ENCODE peak calls at places on chromosomes 12 and 14, in eight cellular contexts. M, J, T, I, L, V, H and P are unnamed samples. For H3K4me1 and H3K27me3, the result is how much of the 10 kb centered on the place peaks cover.

GRCh38 chr12:89067436-89067835 is 284.9 kb downstream of the DUSP6 start:
- DNase-seq in M (no peak), J (no peak), T (no peak), I (no peak), L (no peak), V (no peak), H (no peak), P (no peak)

GRCh38 chr14:58131386-58131785 is 20.6 kb downstream of the ARMH4 start:
- DNase-seq in M (no peak), J (no peak), T (no peak), I (no peak), L (no peak), V (no peak), H (no peak), P (no peak)

GRCh38 chr12:96083020-96083489 is 47.7 kb upstream of the LTA4H start:
- DNase-seq in M (no peak), J (no peak), T (no peak), I (no peak), L (no peak), V (no peak), H (no peak), P (no peak)

GRCh38 chr12:96501139-96501741 is 11.9 kb downstream of the CFAP54 start:
- DNase-seq in M (no peak), J (no peak), T (no peak), I (no peak), L (no peak), V (peak), H (no peak), P (no peak)

GRCh38 chr14:51490205-51490604 is 161.5 kb upstream of the FRMD6 start:
- DNase-seq in M (no peak), J (no peak), T (no peak), I (no peak), L (no peak), V (no peak), H (no peak), P (no peak)

GRCh38 chr12:101604132-101604531 is 9.4 kb downstream of the MYBPC1 start:
- DNase-seq in M (no peak), J (no peak), T (no peak), I (no peak), L (no peak), V (no peak), H (no peak), P (no peak)

GRCh38 chr14:37232907-37233481 is 35.3 kb downstream of the MIPOL1 start:
- DNase-seq in M (no peak), J (no peak), T (no peak), I (no peak), L (peak), V (no peak), H (no peak), P (no peak)

GRCh38 chr14:22997676-22998323 is 12.1 kb downstream of the C14orf93 start:
- DNase-seq in M (no peak), J (no peak), T (no peak), I (no peak), L (no peak), V (no peak), H (no peak), P (no peak)

GRCh38 chr12:31015215-31015614 is 58.4 kb upstream of the DDX11 start:
- DNase-seq in M (no peak), J (peak), T (no peak), I (peak), L (no peak), V (no peak), H (no peak), P (no peak)

GRCh38 chr14:103861413-103862392 is 14.3 kb upstream of the PPP1R13B start:
- DNase-seq in M (no peak), J (no peak), T (no peak), I (no peak), L (peak), V (peak), H (peak), P (no peak)

GRCh38 chr12:58803893-58804292 is 116.4 kb downstream of the LRIG3 start:
- DNase-seq in M (no peak), J (no peak), T (no peak), I (no peak), L (no peak), V (no peak), H (no peak), P (no peak)

GRCh38 chr14:51724650-51725049 is 72.9 kb downstream of the FRMD6 start:
- DNase-seq in M (no peak), J (no peak), T (no peak), I (no peak), L (no peak), V (no peak), H (no peak), P (no peak)

GRCh38 chr14:64234877-64235651 is 59.1 kb downstream of the ESR2 start:
- DNase-seq in M (peak), J (no peak), T (no peak), I (no peak), L (no peak), V (no peak), H (no peak), P (peak)

GRCh38 chr12:49334681-49335080 is 2.3 kb downstream of the C1QL4 start:
- DNase-seq in M (no peak), J (peak), T (no peak), I (peak), L (no peak), V (no peak), H (no peak), P (no peak)

GRCh38 chr12:92369643-92370042 is 224.0 kb upstream of the BTG1 start:
- DNase-seq in M (no peak), J (no peak), T (no peak), I (no peak), L (no peak), V (no peak), H (no peak), P (no peak)

GRCh38 chr12:90079811-90080210 is 371.2 kb upstream of the ATP2B1 start:
- DNase-seq in M (no peak), J (no peak), T (no peak), I (no peak), L (no peak), V (no peak), H (no peak), P (no peak)

GRCh38 chr14:81464253-81465001 is 64.3 kb upstream of the STON2 start:
- DNase-seq in M (no peak), J (no peak), T (no peak), I (no peak), L (peak), V (peak), H (no peak), P (peak)

GRCh38 chr14:54567224-54567633 is 301 bp downstream of the SAMD4A start:
- DNase-seq in M (peak), J (no peak), T (no peak), I (no peak), L (peak), V (peak), H (no peak), P (peak)

GRCh38 chr12:67705394-67706370 is 57.1 kb downstream of the DYRK2 start:
- DNase-seq in M (no peak), J (no peak), T (no peak), I (no peak), L (no peak), V (no peak), H (no peak), P (no peak)

GRCh38 chr14:63647696-63648410 is 6.2 kb upstream of the WDR89 start:
- DNase-seq in M (no peak), J (no peak), T (no peak), I (no peak), L (no peak), V (no peak), H (no peak), P (no peak)

GRCh38 chr14:69052181-69052601 is 73.1 kb upstream of the ACTN1 start:
- DNase-seq in M (peak), J (no peak), T (no peak), I (no peak), L (no peak), V (no peak), H (no peak), P (no peak)

GRCh38 chr12:113007166-113007565 is 28.8 kb downstream of the OAS2 start:
- DNase-seq in M (no peak), J (no peak), T (no peak), I (no peak), L (no peak), V (no peak), H (no peak), P (no peak)

GRCh38 chr12:109115404-109115757 is 1.0 kb upstream of the ACACB start:
- DNase-seq in M (no peak), J (no peak), T (no peak), I (no peak), L (no peak), V (no peak), H (no peak), P (no peak)

GRCh38 chr12:108175310-108175709 is 46.2 kb downstream of the WSCD2 start:
- DNase-seq in M (no peak), J (no peak), T (no peak), I (no peak), L (no peak), V (no peak), H (no peak), P (no peak)

GRCh38 chr14:98984719-98985041 is 287.3 kb downstream of the BCL11B start:
- DNase-seq in M (no peak), J (no peak), T (no peak), I (no peak), L (no peak), V (peak), H (peak), P (no peak)

GRCh38 chr14:69873877-69874780 is 5.1 kb upstream of the SMOC1 start:
- DNase-seq in M (no peak), J (no peak), T (no peak), I (no peak), L (no peak), V (no peak), H (no peak), P (no peak)

GRCh38 chr12:22728989-22729388 is 104.0 kb downstream of the ETNK1 start:
- DNase-seq in M (no peak), J (no peak), T (no peak), I (no peak), L (no peak), V (no peak), H (no peak), P (no peak)

GRCh38 chr12:22518067-22518719 is 26.1 kb downstream of the C2CD5 start:
- DNase-seq in M (no peak), J (no peak), T (no peak), I (no peak), L (no peak), V (peak), H (no peak), P (peak)

GRCh38 chr14:102774391-102775153 is 2.7 kb upstream of the TRAF3 start:
- DNase-seq in M (peak), J (no peak), T (no peak), I (no peak), L (peak), V (peak), H (peak), P (peak)

GRCh38 chr14:99188721-99189120 is 83.3 kb downstream of the BCL11B start:
- DNase-seq in M (no peak), J (no peak), T (no peak), I (no peak), L (peak), V (no peak), H (no peak), P (no peak)

GRCh38 chr12:26746315-26746714 is 86.7 kb downstream of the ITPR2 start:
- DNase-seq in M (no peak), J (no peak), T (no peak), I (no peak), L (no peak), V (no peak), H (no peak), P (no peak)
- H3K4me1 ChIP-seq in M (under half), J (half or more), T (under half), I (under half), L (under half), V (under half), H (under half), P (under half)

GRCh38 chr12:54026640-54027441 is 1.4 kb upstream of the HOXC6 start:
- DNase-seq in M (peak), J (no peak), T (no peak), I (no peak), L (no peak), V (no peak), H (no peak), P (no peak)

GRCh38 chr12:54028324-54029201 is at the start of gene HOXC6:
- DNase-seq in M (peak), J (no peak), T (no peak), I (no peak), L (no peak), V (no peak), H (no peak), P (peak)

GRCh38 chr12:54029529-54030441 is 1.5 kb downstream of the HOXC6 start:
- DNase-seq in M (peak), J (no peak), T (no peak), I (no peak), L (no peak), V (no peak), H (peak), P (no peak)

GRCh38 chr12:54025507-54026393 is 2.5 kb upstream of the HOXC6 start:
- DNase-seq in M (peak), J (no peak), T (no peak), I (no peak), L (no peak), V (no peak), H (no peak), P (no peak)

GRCh38 chr12:54027442-54027786 is 826 bp upstream of the HOXC6 start:
- DNase-seq in M (no peak), J (no peak), T (no peak), I (no peak), L (no peak), V (no peak), H (no peak), P (no peak)
- H3K27me3 ChIP-seq in M (under half), J (half or more), T (under half), I (half or more), L (half or more), V (half or more), H (under half), P (under half)

DNA sequence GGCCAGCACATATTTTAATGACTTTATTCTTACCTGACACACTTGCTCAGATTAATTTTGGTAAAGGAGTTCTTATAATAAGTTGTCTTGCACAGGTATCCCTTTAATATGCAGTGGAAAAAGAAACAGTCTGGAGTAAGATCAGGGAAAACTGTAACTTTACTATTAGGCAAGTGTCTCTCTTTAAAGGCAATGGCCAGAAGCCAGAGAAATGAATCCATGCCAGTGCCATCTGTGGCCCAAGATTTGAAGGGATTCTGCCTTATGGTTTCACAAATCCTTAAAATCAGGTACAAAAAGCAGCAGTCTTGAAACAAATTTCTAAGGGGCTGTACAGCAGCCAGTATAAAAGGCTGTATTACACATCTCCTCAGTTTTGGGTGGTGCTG is 22.4 kb downstream of the NFYB start:
- DNase-seq in M (no peak), J (no peak), T (no peak), I (no peak), L (no peak), V (no peak), H (no peak), P (no peak)
- H3K4me3 ChIP-seq in M (no peak), J (no peak), T (no peak), I (no peak), L (no peak), V (no peak), H (no peak), P (no peak)

GRCh38 chr14:55588259-55588699 is 8.3 kb downstream of the KTN1 start:
- DNase-seq in M (no peak), J (no peak), T (no peak), I (no peak), L (no peak), V (no peak), H (no peak), P (no peak)
- H3K4me1 ChIP-seq in M (under half), J (half or more), T (under half), I (under half), L (half or more), V (under half), H (under half), P (under half)

DNA sequence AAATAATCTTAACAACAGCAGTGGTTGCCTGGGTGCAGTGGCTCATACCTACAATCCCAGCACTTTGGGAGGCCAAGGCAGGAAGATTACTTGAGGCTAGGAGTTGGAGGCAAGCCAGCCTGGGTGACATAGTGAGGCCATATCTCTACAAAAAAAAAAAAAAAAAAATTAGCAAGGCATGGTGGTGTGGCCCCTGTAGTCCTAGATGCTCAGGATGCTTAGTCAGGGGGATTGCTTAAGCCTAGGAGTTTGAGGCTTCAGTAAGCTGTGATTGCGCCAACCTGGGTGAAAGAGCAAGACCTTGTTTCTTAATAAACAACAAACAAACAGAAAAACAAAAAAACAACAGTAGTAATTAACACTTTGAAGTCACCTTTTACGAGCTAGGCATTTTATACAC is 642 bp upstream of the ACSM4 start:
- DNase-seq in M (no peak), J (no peak), T (no peak), I (no peak), L (no peak), V (no peak), H (no peak), P (no peak)
- H3K27me3 ChIP-seq in M (under half), J (under half), T (under half), I (under half), L (under half), V (under half), H (under half), P (under half)

DNA sequence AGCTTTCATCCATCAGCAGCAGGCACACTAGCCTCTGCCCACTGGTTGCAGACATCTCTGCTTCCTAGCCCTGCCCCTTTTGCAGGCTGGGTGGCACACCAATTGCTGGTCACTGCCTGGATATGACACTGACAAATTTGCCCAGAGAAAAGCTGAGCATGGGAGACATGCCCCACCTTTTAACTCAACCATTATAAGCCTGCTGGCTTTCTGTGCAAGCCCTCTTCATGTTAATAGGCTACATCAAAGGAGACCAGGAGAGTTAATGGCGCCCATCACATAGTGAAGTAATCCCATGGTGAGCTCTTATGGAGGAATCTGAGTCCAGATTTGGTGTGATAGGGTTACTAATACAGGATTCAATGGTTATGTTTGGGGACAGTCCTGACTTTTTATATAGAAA is 139.2 kb downstream of the KICS2 start:
- DNase-seq in M (no peak), J (no peak), T (no peak), I (no peak), L (no peak), V (peak), H (no peak), P (peak)
- H3K4me3 ChIP-seq in M (no peak), J (peak), T (no peak), I (no peak), L (no peak), V (no peak), H (no peak), P (peak)